ENCODE peak calls at places on chromosomes 2 and 18, in six cellular contexts. F is SK-N-SH, Y is stomach, X is transverse colon, B is K562, E is tibial nerve. T is an unnamed sample. For H3K27me3, the result is how much of the 10 kb centered on the place peaks cover.

GRCh38 chr2:156896294-156896693 is 361.2 kb upstream of the GALNT5 start:
- DNase-seq in F (no peak), Y (no peak), X (no peak), B (no peak), E (no peak), T (no peak)

GRCh38 chr2:160279813-160280465 is 79.9 kb upstream of the ITGB6 start:
- DNase-seq in F (no peak), Y (no peak), X (no peak), B (no peak), E (no peak), T (no peak)

GRCh38 chr2:168216351-168217005 is 30.9 kb downstream of the STK39 start:
- DNase-seq in F (no peak), Y (peak), X (peak), B (no peak), E (no peak), T (no peak)

GRCh38 chr2:230657462-230657861 is 55.2 kb upstream of the CAB39 start:
- DNase-seq in F (no peak), Y (no peak), X (no peak), B (no peak), E (no peak), T (no peak)

GRCh38 chr2:233168919-233169318 is 82.6 kb upstream of the ATG16L1 start:
- DNase-seq in F (no peak), Y (no peak), X (no peak), B (no peak), E (no peak), T (no peak)

GRCh38 chr2:204010611-204011560 is 74.3 kb downstream of the ICOS start:
- DNase-seq in F (no peak), Y (no peak), X (no peak), B (no peak), E (no peak), T (no peak)

GRCh38 chr18:55732227-55733106 is 144.5 kb upstream of the TCF4 start:
- DNase-seq in F (no peak), Y (no peak), X (no peak), B (peak), E (no peak), T (no peak)

GRCh38 chr2:220393717-220394116 is 766.3 kb downstream of the SLC4A3 start:
- DNase-seq in F (no peak), Y (no peak), X (no peak), B (no peak), E (no peak), T (no peak)

GRCh38 chr2:151260492-151261239 is 997 bp downstream of the RBM43 start:
- DNase-seq in F (no peak), Y (no peak), X (no peak), B (peak), E (no peak), T (no peak)

GRCh38 chr2:28956890-28957289 is 24.2 kb upstream of the TOGARAM2 start:
- DNase-seq in F (no peak), Y (no peak), X (no peak), B (no peak), E (no peak), T (no peak)

GRCh38 chr2:218569038-218569431 is 396 bp downstream of the CNOT9 start:
- DNase-seq in F (peak), Y (peak), X (peak), B (no peak), E (peak), T (peak)

GRCh38 chr2:239160226-239161143 is 240.3 kb downstream of the HDAC4 start:
- DNase-seq in F (no peak), Y (peak), X (peak), B (no peak), E (no peak), T (peak)

GRCh38 chr2:136765736-136766323 is 485 bp downstream of the THSD7B start:
- DNase-seq in F (peak), Y (no peak), X (no peak), B (no peak), E (no peak), T (no peak)

GRCh38 chr2:177325554-177325953 is 61.0 kb upstream of the NFE2L2 start:
- DNase-seq in F (no peak), Y (no peak), X (no peak), B (no peak), E (no peak), T (no peak)

GRCh38 chr2:212299943-212300342 is 238.7 kb downstream of the ERBB4 start:
- DNase-seq in F (no peak), Y (no peak), X (no peak), B (no peak), E (no peak), T (no peak)

GRCh38 chr18:36296591-36297418 is 708 bp upstream of the FHOD3 start:
- DNase-seq in F (peak), Y (no peak), X (peak), B (peak), E (peak), T (peak)

GRCh38 chr18:45602926-45603325 is 12.3 kb upstream of the SLC14A2 start:
- DNase-seq in F (no peak), Y (no peak), X (no peak), B (no peak), E (no peak), T (no peak)

GRCh38 chr2:218217366-218218309 is 649 bp downstream of the ARPC2 start:
- DNase-seq in F (peak), Y (peak), X (peak), B (no peak), E (no peak), T (peak)

GRCh38 chr18:3771121-3771971 is 321.4 kb downstream of the TGIF1 start:
- DNase-seq in F (peak), Y (peak), X (peak), B (peak), E (peak), T (peak)

GRCh38 chr2:74700643-74701377 is 46.8 kb downstream of the SEMA4F start:
- DNase-seq in F (no peak), Y (no peak), X (no peak), B (no peak), E (no peak), T (no peak)

GRCh38 chr2:207184768-207185167 is 19.0 kb upstream of the KLF7 start:
- DNase-seq in F (no peak), Y (no peak), X (no peak), B (no peak), E (no peak), T (no peak)

GRCh38 chr2:5035134-5035533 is 657.0 kb upstream of the SOX11 start:
- DNase-seq in F (no peak), Y (no peak), X (no peak), B (no peak), E (no peak), T (no peak)

GRCh38 chr2:9001229-9001628 is 2.3 kb downstream of the MBOAT2 start:
- DNase-seq in F (no peak), Y (no peak), X (peak), B (no peak), E (no peak), T (no peak)

GRCh38 chr2:170073288-170073687 is 104.7 kb upstream of the MYO3B start:
- DNase-seq in F (peak), Y (peak), X (peak), B (no peak), E (peak), T (peak)

GRCh38 chr2:33583194-33583938 is 15.7 kb downstream of the FAM98A start:
- DNase-seq in F (peak), Y (no peak), X (no peak), B (peak), E (peak), T (no peak)

GRCh38 chr2:196336206-196336605 is 164.8 kb upstream of the STK17B start:
- DNase-seq in F (no peak), Y (no peak), X (no peak), B (no peak), E (no peak), T (no peak)

GRCh38 chr18:27964811-27965210 is 212.1 kb downstream of the CDH2 start:
- DNase-seq in F (no peak), Y (no peak), X (no peak), B (no peak), E (no peak), T (no peak)
- TF ChIP-seq EP300 in F (no peak), Y (no peak), X (no peak), B (no peak), E (no peak), T (no peak)

GRCh38 chr2:69013837-69014796 is 1.1 kb downstream of the ANTXR1 start:
- DNase-seq in F (peak), Y (no peak), X (no peak), B (no peak), E (no peak), T (no peak)
- TF ChIP-seq CTCF in F (peak), Y (no peak), X (no peak), B (no peak), E (no peak), T (no peak)

DNA sequence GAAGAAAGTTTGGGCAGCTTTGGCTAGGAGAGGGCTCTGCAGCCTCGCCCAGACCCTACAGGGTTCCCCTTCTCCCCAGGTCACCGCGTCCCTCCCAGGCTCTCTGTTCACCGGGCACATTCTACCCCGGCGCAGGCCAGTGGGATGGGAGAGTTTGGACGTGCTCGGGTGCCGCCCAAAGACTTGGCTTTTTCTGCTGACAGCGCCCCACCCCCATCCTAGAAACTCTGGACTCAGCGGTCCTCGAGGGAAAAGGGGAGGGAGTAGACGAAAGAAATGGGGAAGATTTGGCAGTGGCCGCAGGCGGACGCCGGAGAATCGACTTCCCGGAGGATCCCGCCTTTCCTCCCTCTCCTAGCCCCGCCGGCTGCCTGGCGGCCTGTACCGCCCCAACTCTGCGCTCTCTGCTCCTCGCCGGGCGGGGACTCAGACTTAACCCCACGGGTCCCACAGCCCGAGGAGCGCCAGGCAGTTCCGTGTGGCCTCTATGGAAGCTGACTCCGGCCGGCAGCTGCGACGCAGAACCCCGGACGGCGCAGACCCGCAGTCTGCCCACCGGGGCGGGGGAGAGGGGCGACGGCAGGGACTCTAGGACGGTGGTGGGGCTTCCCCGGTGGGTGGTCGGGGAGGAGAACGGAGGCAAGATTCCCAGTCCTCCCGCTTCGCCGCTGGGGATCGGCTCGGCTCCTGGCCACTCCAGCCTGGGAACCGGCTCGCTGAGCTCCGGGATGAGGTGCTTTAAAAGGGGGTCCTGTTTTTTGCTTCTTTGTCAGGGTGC is 865 bp upstream of the SIX2 start:
- DNase-seq in F (peak), Y (peak), X (peak), B (no peak), E (peak), T (no peak)
- H3K27me3 ChIP-seq in F (under half), Y (half or more), X (half or more), B (half or more), E (under half), T (under half)

DNA sequence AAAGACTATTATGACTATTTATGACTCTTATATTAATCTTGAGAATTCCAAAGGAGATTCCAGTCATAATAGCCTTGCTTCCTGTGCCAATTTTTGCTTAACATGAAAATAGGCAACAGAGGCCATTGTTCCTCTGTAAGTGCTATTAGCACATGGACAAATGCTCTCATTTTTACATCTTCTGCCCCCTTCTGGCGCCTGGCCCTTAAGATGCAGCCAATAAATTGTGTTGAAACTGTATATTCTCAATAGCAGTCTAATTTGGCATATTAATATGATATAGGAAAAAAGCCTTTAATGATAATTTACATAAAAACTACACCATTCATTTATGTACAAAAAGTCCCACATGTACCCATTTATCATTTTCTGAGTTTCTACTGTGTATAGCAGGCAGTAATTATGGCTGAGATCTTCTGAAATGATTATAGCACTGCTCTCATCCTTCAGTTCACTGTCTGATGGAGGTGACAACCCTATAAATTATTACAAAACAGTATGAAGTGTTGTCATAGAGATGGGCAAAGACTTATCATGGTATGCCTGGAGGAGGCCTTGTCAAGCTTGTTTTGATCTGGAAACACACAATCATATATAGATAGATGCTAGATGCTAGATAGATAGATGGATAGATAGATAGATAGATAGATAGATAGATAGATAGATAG is 613.3 kb downstream of the TSN start:
- DNase-seq in F (no peak), Y (no peak), X (no peak), B (no peak), E (no peak), T (no peak)
- TF ChIP-seq EP300 in F (no peak), Y (no peak), X (no peak), B (no peak), E (no peak), T (no peak)

GRCh38 chr2:227155395-227155794 is 8.6 kb downstream of the COL4A4 start:
- DNase-seq in F (no peak), Y (no peak), X (no peak), B (no peak), E (no peak), T (no peak)
- TF ChIP-seq CTCF in F (no peak), Y (no peak), X (no peak), B (no peak), E (no peak), T (no peak)

GRCh38 chr2:241945803-241946202 is 76.3 kb downstream of the RTP5 start:
- DNase-seq in F (no peak), Y (no peak), X (no peak), B (no peak), E (no peak), T (no peak)
- H3K27me3 ChIP-seq in F (under half), Y (under half), X (under half), B (under half), E (under half), T (under half)

GRCh38 chr2:114926303-114926702 is 483.9 kb downstream of the DPP10 start:
- DNase-seq in F (no peak), Y (no peak), X (no peak), B (no peak), E (no peak), T (no peak)
- TF ChIP-seq EP300 in F (no peak), Y (no peak), X (no peak), B (no peak), E (no peak), T (no peak)

GRCh38 chr2:23411752-23412431 is 26.9 kb downstream of the KLHL29 start:
- DNase-seq in F (no peak), Y (no peak), X (no peak), B (no peak), E (peak), T (no peak)
- TF ChIP-seq CTCF in F (no peak), Y (no peak), X (no peak), B (no peak), E (no peak), T (no peak)

T was measured in ovary.